ENCODE peak calls at places on chromosome 7, in five cellular contexts. One of them, this sample, is unnamed.

GRCh38 chr7:105581066-105581811 is at the start of gene EFCAB10:
- DNase-seq in heart right ventricle: peak
- DNase-seq in NT2/D1: peak
- DNase-seq in NCI-H2171 treated with DMSO at 0.1 percent for 48 hours: peak
- DNase-seq in HEK293T: peak
- DNase-seq in this sample: no peak

GRCh38 chr7:10860516-10860915 is 113.2 kb upstream of the PHF14 start:
- DNase-seq in HEK293T: no peak
- DNase-seq in heart right ventricle: no peak
- DNase-seq in NCI-H2171 treated with DMSO at 0.1 percent for 48 hours: no peak
- DNase-seq in NT2/D1: peak
- DNase-seq in this sample: no peak

GRCh38 chr7:2225336-2225735 is 7.4 kb downstream of the MAD1L1 start:
- DNase-seq in NT2/D1: no peak
- DNase-seq in HEK293T: no peak
- DNase-seq in NCI-H2171 treated with DMSO at 0.1 percent for 48 hours: no peak
- DNase-seq in heart right ventricle: no peak
- DNase-seq in this sample: no peak

GRCh38 chr7:97342512-97342911 is 225.0 kb downstream of the SDHAF3 start:
- DNase-seq in HEK293T: no peak
- DNase-seq in NT2/D1: no peak
- DNase-seq in NCI-H2171 treated with DMSO at 0.1 percent for 48 hours: no peak
- DNase-seq in heart right ventricle: no peak
- DNase-seq in this sample: no peak

GRCh38 chr7:28695300-28696261 is 262.5 kb downstream of the TRIL start:
- DNase-seq in HEK293T: no peak
- DNase-seq in NCI-H2171 treated with DMSO at 0.1 percent for 48 hours: no peak
- DNase-seq in heart right ventricle: no peak
- DNase-seq in NT2/D1: no peak
- DNase-seq in this sample: no peak

GRCh38 chr7:116708861-116709260 is 36.9 kb downstream of the MET start:
- DNase-seq in heart right ventricle: no peak
- DNase-seq in NT2/D1: no peak
- DNase-seq in NCI-H2171 treated with DMSO at 0.1 percent for 48 hours: no peak
- DNase-seq in HEK293T: no peak
- DNase-seq in this sample: no peak

GRCh38 chr7:22665816-22666375 is 61.1 kb upstream of the IL6 start:
- DNase-seq in NT2/D1: no peak
- DNase-seq in HEK293T: no peak
- DNase-seq in NCI-H2171 treated with DMSO at 0.1 percent for 48 hours: no peak
- DNase-seq in heart right ventricle: no peak
- DNase-seq in this sample: no peak

GRCh38 chr7:141409911-141410329 is 141.3 kb upstream of the AGK start:
- DNase-seq in NCI-H2171 treated with DMSO at 0.1 percent for 48 hours: peak
- DNase-seq in HEK293T: no peak
- DNase-seq in NT2/D1: peak
- DNase-seq in heart right ventricle: no peak
- DNase-seq in this sample: no peak

GRCh38 chr7:149310113-149310836 is 48.3 kb downstream of the ZNF783 start:
- DNase-seq in heart right ventricle: no peak
- DNase-seq in NT2/D1: no peak
- DNase-seq in NCI-H2171 treated with DMSO at 0.1 percent for 48 hours: peak
- DNase-seq in HEK293T: peak
- DNase-seq in this sample: no peak

GRCh38 chr7:158056761-158057160 is 530.9 kb downstream of the PTPRN2 start:
- DNase-seq in heart right ventricle: no peak
- DNase-seq in NT2/D1: no peak
- DNase-seq in HEK293T: no peak
- DNase-seq in NCI-H2171 treated with DMSO at 0.1 percent for 48 hours: no peak
- DNase-seq in this sample: no peak

GRCh38 chr7:30041526-30042269 is 13.5 kb downstream of the PLEKHA8 start:
- DNase-seq in NT2/D1: no peak
- DNase-seq in NCI-H2171 treated with DMSO at 0.1 percent for 48 hours: no peak
- DNase-seq in heart right ventricle: no peak
- DNase-seq in HEK293T: no peak
- DNase-seq in this sample: no peak

GRCh38 chr7:136883046-136883445 is 14.6 kb downstream of the CHRM2 start:
- DNase-seq in NT2/D1: no peak
- DNase-seq in HEK293T: no peak
- DNase-seq in heart right ventricle: no peak
- DNase-seq in NCI-H2171 treated with DMSO at 0.1 percent for 48 hours: no peak
- DNase-seq in this sample: no peak

GRCh38 chr7:5546626-5547025 is 123.0 kb upstream of the TNRC18 start:
- DNase-seq in NT2/D1: no peak
- DNase-seq in NCI-H2171 treated with DMSO at 0.1 percent for 48 hours: no peak
- DNase-seq in heart right ventricle: peak
- DNase-seq in HEK293T: no peak
- DNase-seq in this sample: no peak

GRCh38 chr7:53743697-53744096 is 708.3 kb downstream of the POM121L12 start:
- DNase-seq in HEK293T: no peak
- DNase-seq in NT2/D1: no peak
- DNase-seq in heart right ventricle: no peak
- DNase-seq in NCI-H2171 treated with DMSO at 0.1 percent for 48 hours: no peak
- DNase-seq in this sample: no peak

GRCh38 chr7:131012477-131013031 is 278.5 kb upstream of the KLF14 start:
- DNase-seq in HEK293T: no peak
- DNase-seq in NCI-H2171 treated with DMSO at 0.1 percent for 48 hours: no peak
- DNase-seq in heart right ventricle: no peak
- DNase-seq in NT2/D1: no peak
- DNase-seq in this sample: no peak

GRCh38 chr7:51259766-51260165 is 56.8 kb downstream of the COBL start:
- DNase-seq in NT2/D1: no peak
- DNase-seq in NCI-H2171 treated with DMSO at 0.1 percent for 48 hours: no peak
- DNase-seq in heart right ventricle: no peak
- DNase-seq in HEK293T: no peak
- DNase-seq in this sample: no peak

GRCh38 chr7:157138424-157139141 is at the start of gene UBE3C:
- DNase-seq in HEK293T: peak
- DNase-seq in NCI-H2171 treated with DMSO at 0.1 percent for 48 hours: peak
- DNase-seq in heart right ventricle: peak
- DNase-seq in NT2/D1: peak
- DNase-seq in this sample: peak

GRCh38 chr7:100396421-100396982 is 23.2 kb downstream of the PILRA start:
- DNase-seq in NCI-H2171 treated with DMSO at 0.1 percent for 48 hours: no peak
- DNase-seq in heart right ventricle: no peak
- DNase-seq in NT2/D1: no peak
- DNase-seq in HEK293T: no peak
- DNase-seq in this sample: no peak

GRCh38 chr7:7347045-7347444 is 164.7 kb downstream of the C1GALT1 start:
- DNase-seq in NCI-H2171 treated with DMSO at 0.1 percent for 48 hours: no peak
- DNase-seq in NT2/D1: peak
- DNase-seq in HEK293T: no peak
- DNase-seq in heart right ventricle: no peak
- DNase-seq in this sample: no peak

GRCh38 chr7:20798081-20798693 is 11.5 kb upstream of the SP8 start:
- DNase-seq in NCI-H2171 treated with DMSO at 0.1 percent for 48 hours: no peak
- DNase-seq in HEK293T: peak
- DNase-seq in heart right ventricle: peak
- DNase-seq in NT2/D1: no peak
- DNase-seq in this sample: no peak

GRCh38 chr7:101880536-101881443 is 63.4 kb downstream of the CUX1 start:
- DNase-seq in NT2/D1: no peak
- DNase-seq in NCI-H2171 treated with DMSO at 0.1 percent for 48 hours: peak
- DNase-seq in HEK293T: no peak
- DNase-seq in heart right ventricle: no peak
- DNase-seq in this sample: no peak

GRCh38 chr7:29976265-29976664 is 13.3 kb downstream of the SCRN1 start:
- DNase-seq in NCI-H2171 treated with DMSO at 0.1 percent for 48 hours: no peak
- DNase-seq in HEK293T: no peak
- DNase-seq in heart right ventricle: no peak
- DNase-seq in NT2/D1: no peak
- DNase-seq in this sample: no peak

GRCh38 chr7:82778021-82778420 is 334.4 kb upstream of the CACNA2D1 start:
- DNase-seq in HEK293T: no peak
- DNase-seq in heart right ventricle: no peak
- DNase-seq in NCI-H2171 treated with DMSO at 0.1 percent for 48 hours: no peak
- DNase-seq in NT2/D1: no peak
- DNase-seq in this sample: no peak

GRCh38 chr7:92916751-92917369 is 80.5 kb upstream of the CDK6 start:
- DNase-seq in NT2/D1: peak
- DNase-seq in NCI-H2171 treated with DMSO at 0.1 percent for 48 hours: peak
- DNase-seq in HEK293T: no peak
- DNase-seq in heart right ventricle: no peak
- DNase-seq in this sample: no peak

GRCh38 chr7:27774717-27775328 is 34.9 kb downstream of the TAX1BP1 start:
- DNase-seq in NT2/D1: no peak
- DNase-seq in HEK293T: peak
- DNase-seq in heart right ventricle: no peak
- DNase-seq in NCI-H2171 treated with DMSO at 0.1 percent for 48 hours: no peak
- DNase-seq in this sample: peak

GRCh38 chr7:31735991-31736982 is 49.3 kb downstream of the PPP1R17 start:
- DNase-seq in NCI-H2171 treated with DMSO at 0.1 percent for 48 hours: peak
- DNase-seq in HEK293T: peak
- DNase-seq in heart right ventricle: peak
- DNase-seq in NT2/D1: peak
- DNase-seq in this sample: peak

GRCh38 chr7:11427686-11428273 is 404.2 kb downstream of the THSD7A start:
- DNase-seq in heart right ventricle: no peak
- DNase-seq in HEK293T: peak
- DNase-seq in NCI-H2171 treated with DMSO at 0.1 percent for 48 hours: peak
- DNase-seq in NT2/D1: peak
- DNase-seq in this sample: peak

GRCh38 chr7:105849122-105849855 is 27.1 kb downstream of the ATXN7L1 start:
- DNase-seq in heart right ventricle: no peak
- DNase-seq in NCI-H2171 treated with DMSO at 0.1 percent for 48 hours: no peak
- DNase-seq in HEK293T: no peak
- DNase-seq in NT2/D1: peak
- DNase-seq in this sample: no peak

GRCh38 chr7:30389793-30390192 is 88.8 kb downstream of the NOD1 start:
- DNase-seq in NT2/D1: no peak
- DNase-seq in HEK293T: no peak
- DNase-seq in heart right ventricle: no peak
- DNase-seq in NCI-H2171 treated with DMSO at 0.1 percent for 48 hours: no peak
- DNase-seq in this sample: no peak

GRCh38 chr7:4149236-4149635 is 532.9 kb upstream of the FOXK1 start:
- DNase-seq in NCI-H2171 treated with DMSO at 0.1 percent for 48 hours: no peak
- DNase-seq in HEK293T: no peak
- DNase-seq in NT2/D1: no peak
- DNase-seq in heart right ventricle: no peak
- DNase-seq in this sample: no peak

GRCh38 chr7:43569424-43569823 is 13.5 kb upstream of the STK17A start:
- DNase-seq in NT2/D1: no peak
- DNase-seq in HEK293T: no peak
- DNase-seq in heart right ventricle: no peak
- DNase-seq in NCI-H2171 treated with DMSO at 0.1 percent for 48 hours: no peak
- DNase-seq in this sample: no peak

GRCh38 chr7:47132471-47132870 is 449.4 kb downstream of the TNS3 start:
- DNase-seq in heart right ventricle: no peak
- DNase-seq in HEK293T: no peak
- DNase-seq in NCI-H2171 treated with DMSO at 0.1 percent for 48 hours: no peak
- DNase-seq in NT2/D1: no peak
- DNase-seq in this sample: no peak